ENCODE peak calls at places on chromosomes 13 and 19, in eight cellular contexts. One of them, this sample, is unnamed.

GRCh38 chr19:47036233-47036651 is 12.2 kb downstream of the TMEM160 start:
- DNase-seq in T-helper 1 cell: no peak
- DNase-seq in ELF-1: no peak
- DNase-seq in EH: no peak
- DNase-seq in BE2C: peak
- DNase-seq in NCI-H1694 treated with DMSO at 0.1 percent for 48 hours: peak
- DNase-seq in COR-L47: peak
- DNase-seq in epithelial cell of esophagus: peak
- DNase-seq in this sample: no peak

GRCh38 chr13:112881656-112882554 is 87.1 kb upstream of the MCF2L start:
- DNase-seq in T-helper 1 cell: no peak
- DNase-seq in ELF-1: no peak
- DNase-seq in EH: no peak
- DNase-seq in BE2C: peak
- DNase-seq in NCI-H1694 treated with DMSO at 0.1 percent for 48 hours: no peak
- DNase-seq in COR-L47: no peak
- DNase-seq in epithelial cell of esophagus: no peak
- DNase-seq in this sample: no peak

GRCh38 chr19:41958367-41959055 is 610 bp downstream of the RABAC1 start:
- DNase-seq in T-helper 1 cell: peak
- DNase-seq in ELF-1: peak
- DNase-seq in EH: peak
- DNase-seq in BE2C: peak
- DNase-seq in NCI-H1694 treated with DMSO at 0.1 percent for 48 hours: peak
- DNase-seq in COR-L47: peak
- DNase-seq in epithelial cell of esophagus: peak
- DNase-seq in this sample: peak

GRCh38 chr19:48737360-48737998 is 2.9 kb downstream of the RASIP1 start:
- DNase-seq in T-helper 1 cell: no peak
- DNase-seq in ELF-1: peak
- DNase-seq in EH: no peak
- DNase-seq in BE2C: no peak
- DNase-seq in NCI-H1694 treated with DMSO at 0.1 percent for 48 hours: no peak
- DNase-seq in COR-L47: no peak
- DNase-seq in epithelial cell of esophagus: no peak
- DNase-seq in this sample: peak

GRCh38 chr13:40126301-40127085 is 471.0 kb downstream of the COG6 start:
- DNase-seq in T-helper 1 cell: no peak
- DNase-seq in ELF-1: no peak
- DNase-seq in EH: no peak
- DNase-seq in BE2C: no peak
- DNase-seq in NCI-H1694 treated with DMSO at 0.1 percent for 48 hours: no peak
- DNase-seq in COR-L47: no peak
- DNase-seq in epithelial cell of esophagus: peak
- DNase-seq in this sample: no peak

GRCh38 chr19:6737284-6737872 is at the start of gene GPR108:
- DNase-seq in T-helper 1 cell: peak
- DNase-seq in ELF-1: peak
- DNase-seq in EH: peak
- DNase-seq in BE2C: peak
- DNase-seq in NCI-H1694 treated with DMSO at 0.1 percent for 48 hours: peak
- DNase-seq in COR-L47: no peak
- DNase-seq in epithelial cell of esophagus: peak
- DNase-seq in this sample: peak

GRCh38 chr13:103130681-103131210 is 64.5 kb upstream of the SLC10A2 start:
- DNase-seq in T-helper 1 cell: no peak
- DNase-seq in ELF-1: no peak
- DNase-seq in EH: no peak
- DNase-seq in BE2C: no peak
- DNase-seq in NCI-H1694 treated with DMSO at 0.1 percent for 48 hours: no peak
- DNase-seq in COR-L47: no peak
- DNase-seq in epithelial cell of esophagus: peak
- DNase-seq in this sample: no peak

GRCh38 chr13:57682128-57682716 is 50.7 kb downstream of the PCDH17 start:
- DNase-seq in T-helper 1 cell: no peak
- DNase-seq in ELF-1: no peak
- DNase-seq in EH: no peak
- DNase-seq in BE2C: no peak
- DNase-seq in NCI-H1694 treated with DMSO at 0.1 percent for 48 hours: no peak
- DNase-seq in COR-L47: no peak
- DNase-seq in epithelial cell of esophagus: no peak
- DNase-seq in this sample: no peak

GRCh38 chr13:35162420-35162819 is 220.3 kb downstream of the NBEA start:
- DNase-seq in T-helper 1 cell: no peak
- DNase-seq in ELF-1: no peak
- DNase-seq in EH: no peak
- DNase-seq in BE2C: no peak
- DNase-seq in NCI-H1694 treated with DMSO at 0.1 percent for 48 hours: no peak
- DNase-seq in COR-L47: no peak
- DNase-seq in epithelial cell of esophagus: no peak
- DNase-seq in this sample: no peak

GRCh38 chr13:102914629-102914935 is 68.8 kb downstream of the ERCC5 start:
- DNase-seq in T-helper 1 cell: no peak
- DNase-seq in ELF-1: peak
- DNase-seq in EH: no peak
- DNase-seq in BE2C: no peak
- DNase-seq in NCI-H1694 treated with DMSO at 0.1 percent for 48 hours: no peak
- DNase-seq in COR-L47: no peak
- DNase-seq in epithelial cell of esophagus: no peak
- DNase-seq in this sample: no peak

GRCh38 chr13:45879666-45880065 is 28.1 kb upstream of the SIAH3 start:
- DNase-seq in T-helper 1 cell: no peak
- DNase-seq in ELF-1: peak
- DNase-seq in EH: no peak
- DNase-seq in BE2C: no peak
- DNase-seq in NCI-H1694 treated with DMSO at 0.1 percent for 48 hours: no peak
- DNase-seq in COR-L47: peak
- DNase-seq in epithelial cell of esophagus: peak
- DNase-seq in this sample: no peak

GRCh38 chr13:41549491-41549890 is 92.1 kb downstream of the RGCC start:
- DNase-seq in T-helper 1 cell: no peak
- DNase-seq in ELF-1: no peak
- DNase-seq in EH: no peak
- DNase-seq in BE2C: no peak
- DNase-seq in NCI-H1694 treated with DMSO at 0.1 percent for 48 hours: no peak
- DNase-seq in COR-L47: no peak
- DNase-seq in epithelial cell of esophagus: no peak
- DNase-seq in this sample: no peak

GRCh38 chr13:92573467-92574057 is 653.0 kb upstream of the GPC6 start:
- DNase-seq in T-helper 1 cell: no peak
- DNase-seq in ELF-1: peak
- DNase-seq in EH: no peak
- DNase-seq in BE2C: peak
- DNase-seq in NCI-H1694 treated with DMSO at 0.1 percent for 48 hours: no peak
- DNase-seq in COR-L47: no peak
- DNase-seq in epithelial cell of esophagus: peak
- DNase-seq in this sample: peak

GRCh38 chr19:12364391-12365093 is 941 bp downstream of the ZNF442 start:
- DNase-seq in T-helper 1 cell: no peak
- DNase-seq in ELF-1: peak
- DNase-seq in EH: peak
- DNase-seq in BE2C: no peak
- DNase-seq in NCI-H1694 treated with DMSO at 0.1 percent for 48 hours: no peak
- DNase-seq in COR-L47: no peak
- DNase-seq in epithelial cell of esophagus: peak
- DNase-seq in this sample: peak

GRCh38 chr13:51221674-51222509 is at the start of gene FAM124A:
- DNase-seq in T-helper 1 cell: peak
- DNase-seq in ELF-1: no peak
- DNase-seq in EH: peak
- DNase-seq in BE2C: peak
- DNase-seq in NCI-H1694 treated with DMSO at 0.1 percent for 48 hours: no peak
- DNase-seq in COR-L47: peak
- DNase-seq in epithelial cell of esophagus: peak
- DNase-seq in this sample: peak

GRCh38 chr13:110726726-110727125 is 13.2 kb downstream of the ING1 start:
- DNase-seq in T-helper 1 cell: peak
- DNase-seq in ELF-1: no peak
- DNase-seq in EH: no peak
- DNase-seq in BE2C: no peak
- DNase-seq in NCI-H1694 treated with DMSO at 0.1 percent for 48 hours: no peak
- DNase-seq in COR-L47: no peak
- DNase-seq in epithelial cell of esophagus: no peak
- DNase-seq in this sample: no peak

GRCh38 chr13:44470623-44471562 is 97.3 kb downstream of the SERP2 start:
- DNase-seq in T-helper 1 cell: no peak
- DNase-seq in ELF-1: no peak
- DNase-seq in EH: peak
- DNase-seq in BE2C: no peak
- DNase-seq in NCI-H1694 treated with DMSO at 0.1 percent for 48 hours: peak
- DNase-seq in COR-L47: peak
- DNase-seq in epithelial cell of esophagus: peak
- DNase-seq in this sample: no peak

GRCh38 chr13:74219571-74219970 is 85.4 kb upstream of the KLF12 start:
- DNase-seq in T-helper 1 cell: no peak
- DNase-seq in ELF-1: no peak
- DNase-seq in EH: peak
- DNase-seq in BE2C: no peak
- DNase-seq in NCI-H1694 treated with DMSO at 0.1 percent for 48 hours: no peak
- DNase-seq in COR-L47: no peak
- DNase-seq in epithelial cell of esophagus: no peak
- DNase-seq in this sample: no peak

GRCh38 chr19:750640-751423 is at the start of gene MISP:
- DNase-seq in T-helper 1 cell: no peak
- DNase-seq in ELF-1: no peak
- DNase-seq in EH: no peak
- DNase-seq in BE2C: no peak
- DNase-seq in NCI-H1694 treated with DMSO at 0.1 percent for 48 hours: no peak
- DNase-seq in COR-L47: peak
- DNase-seq in epithelial cell of esophagus: peak
- DNase-seq in this sample: no peak

GRCh38 chr19:29672319-29672932 is 7.2 kb downstream of the PLEKHF1 start:
- DNase-seq in T-helper 1 cell: no peak
- DNase-seq in ELF-1: no peak
- DNase-seq in EH: no peak
- DNase-seq in BE2C: no peak
- DNase-seq in NCI-H1694 treated with DMSO at 0.1 percent for 48 hours: no peak
- DNase-seq in COR-L47: no peak
- DNase-seq in epithelial cell of esophagus: no peak
- DNase-seq in this sample: no peak

GRCh38 chr13:30798776-30799625 is 63.7 kb downstream of the ALOX5AP start:
- DNase-seq in T-helper 1 cell: no peak
- DNase-seq in ELF-1: no peak
- DNase-seq in EH: peak
- DNase-seq in BE2C: no peak
- DNase-seq in NCI-H1694 treated with DMSO at 0.1 percent for 48 hours: no peak
- DNase-seq in COR-L47: no peak
- DNase-seq in epithelial cell of esophagus: no peak
- DNase-seq in this sample: no peak

GRCh38 chr13:61770697-61771096 is 355.0 kb upstream of the PCDH20 start:
- DNase-seq in T-helper 1 cell: no peak
- DNase-seq in ELF-1: peak
- DNase-seq in EH: no peak
- DNase-seq in BE2C: no peak
- DNase-seq in NCI-H1694 treated with DMSO at 0.1 percent for 48 hours: no peak
- DNase-seq in COR-L47: no peak
- DNase-seq in epithelial cell of esophagus: no peak
- DNase-seq in this sample: no peak

GRCh38 chr19:15702590-15702930 is 25.3 kb upstream of the OR10H2 start:
- DNase-seq in T-helper 1 cell: no peak
- DNase-seq in ELF-1: peak
- DNase-seq in EH: peak
- DNase-seq in BE2C: peak
- DNase-seq in NCI-H1694 treated with DMSO at 0.1 percent for 48 hours: peak
- DNase-seq in COR-L47: peak
- DNase-seq in epithelial cell of esophagus: peak
- DNase-seq in this sample: peak

GRCh38 chr19:19428746-19429145 is 23.3 kb downstream of the GATAD2A start:
- DNase-seq in T-helper 1 cell: no peak
- DNase-seq in ELF-1: no peak
- DNase-seq in EH: no peak
- DNase-seq in BE2C: no peak
- DNase-seq in NCI-H1694 treated with DMSO at 0.1 percent for 48 hours: no peak
- DNase-seq in COR-L47: no peak
- DNase-seq in epithelial cell of esophagus: no peak
- DNase-seq in this sample: no peak

GRCh38 chr13:47299316-47299715 is 402.5 kb upstream of the HTR2A start:
- DNase-seq in T-helper 1 cell: no peak
- DNase-seq in ELF-1: no peak
- DNase-seq in EH: peak
- DNase-seq in BE2C: no peak
- DNase-seq in NCI-H1694 treated with DMSO at 0.1 percent for 48 hours: no peak
- DNase-seq in COR-L47: no peak
- DNase-seq in epithelial cell of esophagus: no peak
- DNase-seq in this sample: no peak

GRCh38 chr13:31036717-31037116 is 104.3 kb downstream of the TEX26 start:
- DNase-seq in T-helper 1 cell: no peak
- DNase-seq in ELF-1: no peak
- DNase-seq in EH: no peak
- DNase-seq in BE2C: no peak
- DNase-seq in NCI-H1694 treated with DMSO at 0.1 percent for 48 hours: no peak
- DNase-seq in COR-L47: no peak
- DNase-seq in epithelial cell of esophagus: no peak
- DNase-seq in this sample: no peak

GRCh38 chr13:95643814-95644598 is 500 bp downstream of the DZIP1 start:
- DNase-seq in T-helper 1 cell: no peak
- DNase-seq in ELF-1: no peak
- DNase-seq in EH: peak
- DNase-seq in BE2C: peak
- DNase-seq in NCI-H1694 treated with DMSO at 0.1 percent for 48 hours: no peak
- DNase-seq in COR-L47: no peak
- DNase-seq in epithelial cell of esophagus: peak
- DNase-seq in this sample: peak

GRCh38 chr19:44985445-44985844 is 15.8 kb upstream of the RELB start:
- DNase-seq in T-helper 1 cell: no peak
- DNase-seq in ELF-1: no peak
- DNase-seq in EH: no peak
- DNase-seq in BE2C: no peak
- DNase-seq in NCI-H1694 treated with DMSO at 0.1 percent for 48 hours: no peak
- DNase-seq in COR-L47: no peak
- DNase-seq in epithelial cell of esophagus: no peak
- DNase-seq in this sample: no peak

GRCh38 chr19:46081928-46082727 is 41.3 kb upstream of the IGFL4 start:
- DNase-seq in T-helper 1 cell: no peak
- DNase-seq in ELF-1: peak
- DNase-seq in EH: peak
- DNase-seq in BE2C: peak
- DNase-seq in NCI-H1694 treated with DMSO at 0.1 percent for 48 hours: peak
- DNase-seq in COR-L47: peak
- DNase-seq in epithelial cell of esophagus: peak
- DNase-seq in this sample: peak

GRCh38 chr19:52200044-52200443 is 10.2 kb downstream of the PPP2R1A start:
- DNase-seq in T-helper 1 cell: no peak
- DNase-seq in ELF-1: no peak
- DNase-seq in EH: peak
- DNase-seq in BE2C: no peak
- DNase-seq in NCI-H1694 treated with DMSO at 0.1 percent for 48 hours: no peak
- DNase-seq in COR-L47: no peak
- DNase-seq in epithelial cell of esophagus: peak
- DNase-seq in this sample: no peak

GRCh38 chr19:51294211-51294976 is 17.1 kb upstream of the IGLON5 start:
- DNase-seq in T-helper 1 cell: no peak
- DNase-seq in ELF-1: peak
- DNase-seq in EH: no peak
- DNase-seq in BE2C: no peak
- DNase-seq in NCI-H1694 treated with DMSO at 0.1 percent for 48 hours: no peak
- DNase-seq in COR-L47: no peak
- DNase-seq in epithelial cell of esophagus: no peak
- DNase-seq in this sample: no peak

GRCh38 chr13:98328511-98328910 is 151.4 kb upstream of the RNF113B start:
- DNase-seq in T-helper 1 cell: no peak
- DNase-seq in ELF-1: peak
- DNase-seq in EH: no peak
- DNase-seq in BE2C: no peak
- DNase-seq in NCI-H1694 treated with DMSO at 0.1 percent for 48 hours: no peak
- DNase-seq in COR-L47: no peak
- DNase-seq in epithelial cell of esophagus: no peak
- DNase-seq in this sample: no peak

GRCh38 chr13:76285463-76285862 is 600.7 kb downstream of the KCTD12 start:
- DNase-seq in T-helper 1 cell: no peak
- DNase-seq in ELF-1: no peak
- DNase-seq in EH: no peak
- DNase-seq in BE2C: no peak
- DNase-seq in NCI-H1694 treated with DMSO at 0.1 percent for 48 hours: no peak
- DNase-seq in COR-L47: no peak
- DNase-seq in epithelial cell of esophagus: no peak
- DNase-seq in this sample: no peak

GRCh38 chr19:2101417-2102335 is 5.0 kb downstream of the IZUMO4 start:
- DNase-seq in T-helper 1 cell: no peak
- DNase-seq in ELF-1: no peak
- DNase-seq in EH: no peak
- DNase-seq in BE2C: no peak
- DNase-seq in NCI-H1694 treated with DMSO at 0.1 percent for 48 hours: no peak
- DNase-seq in COR-L47: no peak
- DNase-seq in epithelial cell of esophagus: no peak
- DNase-seq in this sample: no peak

This sample was measured in SK-N-SH.